ENCODE peak calls at places on chromosomes 7 and 10, in seven cellular contexts. K is GM23248; B is fibroblast of lung; X is CD4-positive, alpha-beta memory T cell; H is IMR-90; Q is sigmoid colon; C is tibial artery. E is an unnamed sample.

GRCh38 chr7:129146237-129146979 is 1.9 kb downstream of the TSPAN33 start:
- DNase-seq in K (no peak), B (no peak), X (no peak), H (no peak), Q (no peak), C (no peak), E (no peak)

GRCh38 chr7:91436655-91437054 is 172.4 kb downstream of the FZD1 start:
- DNase-seq in K (no peak), B (no peak), X (no peak), H (no peak), Q (no peak), C (no peak), E (no peak)

GRCh38 chr7:110921478-110922210 is 169.3 kb upstream of the LRRN3 start:
- DNase-seq in K (peak; percentile 39), B (peak; percentile 37), X (no peak), H (peak; percentile 22), Q (no peak), C (no peak), E (no peak)

GRCh38 chr10:43202657-43203490 is 64.0 kb downstream of the RASGEF1A start:
- DNase-seq in K (peak; percentile 41), B (no peak), X (peak; percentile 21), H (no peak), Q (no peak), C (peak; percentile 60), E (peak; percentile 61)

GRCh38 chr7:92904292-92905131 is 68.1 kb upstream of the CDK6 start:
- DNase-seq in K (peak; percentile 95), B (peak; percentile 99), X (peak; percentile 63), H (peak; percentile 97), Q (no peak), C (no peak), E (no peak)

GRCh38 chr7:10940748-10941358 is 32.8 kb upstream of the PHF14 start:
- DNase-seq in K (no peak), B (no peak), X (peak; percentile 41), H (no peak), Q (no peak), C (no peak), E (no peak)

GRCh38 chr10:78491812-78492211 is 458.1 kb downstream of the RPS24 start:
- DNase-seq in K (peak; percentile 65), B (peak; percentile 45), X (no peak), H (peak; percentile 18), Q (no peak), C (no peak), E (no peak)

GRCh38 chr10:5945561-5946418 is 31.6 kb downstream of the IL15RA start:
- DNase-seq in K (peak; percentile 88), B (peak; percentile 98), X (no peak), H (peak; percentile 97), Q (peak; percentile 85), C (peak; percentile 84), E (peak; percentile 87)

GRCh38 chr7:95139922-95140321 is 184.4 kb downstream of the PON1 start:
- DNase-seq in K (no peak), B (no peak), X (no peak), H (no peak), Q (no peak), C (no peak), E (no peak)

GRCh38 chr10:31460242-31460641 is 141.2 kb downstream of the ZEB1 start:
- DNase-seq in K (no peak), B (peak; percentile 15), X (no peak), H (no peak), Q (no peak), C (no peak), E (no peak)

GRCh38 chr10:28587270-28587969 is 54.5 kb downstream of the WAC start:
- DNase-seq in K (peak; percentile 53), B (peak; percentile 17), X (no peak), H (peak; percentile 58), Q (no peak), C (no peak), E (no peak)

GRCh38 chr10:70357447-70358035 is 24.9 kb downstream of the LRRC20 start:
- DNase-seq in K (peak; percentile 53), B (peak; percentile 16), X (no peak), H (peak; percentile 77), Q (no peak), C (no peak), E (peak; percentile 39)

GRCh38 chr10:70352401-70353097 is 29.9 kb downstream of the LRRC20 start:
- DNase-seq in K (no peak), B (no peak), X (no peak), H (peak; percentile 49), Q (peak; percentile 17), C (no peak), E (no peak)

GRCh38 chr10:70355234-70356021 is 27.0 kb downstream of the LRRC20 start:
- DNase-seq in K (no peak), B (no peak), X (no peak), H (no peak), Q (no peak), C (no peak), E (no peak)

GRCh38 chr10:70354566-70355233 is 27.7 kb downstream of the LRRC20 start:
- DNase-seq in K (no peak), B (no peak), X (no peak), H (no peak), Q (peak; percentile 26), C (no peak), E (peak; percentile 17)

DNA sequence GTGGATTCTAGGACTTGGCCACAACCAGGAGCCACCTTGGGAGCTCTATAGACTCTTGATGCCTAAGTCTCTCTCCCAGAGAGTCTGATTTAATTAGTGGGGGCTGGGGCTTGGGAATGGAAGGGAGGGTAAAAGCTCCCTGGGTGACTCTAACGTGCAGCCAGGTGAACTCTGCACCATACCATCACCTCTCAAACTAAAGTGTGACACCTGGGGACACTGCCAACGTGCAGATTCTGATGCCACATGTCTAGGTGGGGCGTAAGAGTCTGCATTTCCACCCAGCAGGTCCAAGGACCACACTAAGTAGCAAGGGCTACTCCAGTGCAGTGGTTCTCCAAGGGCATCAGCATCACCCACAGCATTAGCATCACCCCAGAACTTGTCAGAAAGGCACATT is 28.3 kb downstream of the LRRC20 start:
- DNase-seq in K (no peak), B (no peak), X (no peak), H (no peak), Q (peak; percentile 27), C (no peak), E (no peak)
- H3K9me3 ChIP-seq in K (no peaks in the 10 kb centered on the region), B (no peaks in the 10 kb centered on the region), X (no peaks in the 10 kb centered on the region), H (no peaks in the 10 kb centered on the region), Q (no peaks in the 10 kb centered on the region), C (no peaks in the 10 kb centered on the region), E (no peaks in the 10 kb centered on the region)

DNA sequence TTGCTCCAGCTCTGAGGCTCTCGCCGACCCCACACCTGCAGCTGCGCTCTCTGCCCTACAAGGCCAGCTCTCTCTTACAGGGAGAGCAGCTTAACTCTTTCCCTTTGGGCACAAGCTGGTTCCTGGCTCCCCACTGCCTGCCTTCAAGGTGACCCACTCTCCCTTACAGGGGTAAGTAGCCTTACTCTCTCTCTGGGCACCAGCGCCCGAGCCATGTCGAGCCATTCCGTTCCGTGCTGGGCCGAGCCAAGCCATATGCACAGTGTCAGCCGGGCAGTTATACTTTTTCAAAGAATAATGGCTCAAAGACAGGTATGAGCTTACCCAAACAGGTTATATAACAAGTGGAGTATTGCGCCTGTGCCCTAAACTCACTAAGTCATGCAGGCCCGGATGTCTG is 44.6 kb downstream of the VIM start:
- DNase-seq in K (no peak), B (no peak), X (no peak), H (no peak), Q (no peak), C (no peak), E (no peak)
- H3K4me1 ChIP-seq in K (no peaks in the 10 kb centered on the region), B (no peaks in the 10 kb centered on the region), X (no peaks in the 10 kb centered on the region), H (no peaks in the 10 kb centered on the region), Q (no peaks in the 10 kb centered on the region), C (no peaks in the 10 kb centered on the region), E (no peaks in the 10 kb centered on the region)

DNA sequence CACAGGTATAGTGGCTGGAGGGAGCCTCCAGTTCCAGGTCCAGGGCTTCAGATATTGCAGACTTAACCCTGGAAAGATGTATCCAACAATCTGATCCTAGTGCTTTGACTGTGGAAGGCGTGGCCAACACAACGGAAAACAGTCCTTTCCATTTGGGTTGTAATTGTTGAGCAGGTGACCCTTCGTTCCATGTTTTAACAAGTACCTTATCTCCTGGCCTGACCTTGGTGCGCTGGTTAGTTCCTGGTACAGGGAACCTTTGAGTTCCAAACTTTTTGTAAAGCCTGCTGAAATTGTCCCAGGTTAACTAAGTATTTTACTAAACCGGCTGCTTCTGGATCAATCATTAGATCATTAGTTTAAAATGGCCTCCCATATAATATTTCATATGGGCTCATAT is 23.9 kb upstream of the GIMAP6 start:
- DNase-seq in K (no peak), B (no peak), X (no peak), H (no peak), Q (no peak), C (no peak), E (no peak)
- H3K27me3 ChIP-seq in K (no peaks in the 10 kb centered on the region), B (no peaks in the 10 kb centered on the region), X (no peaks in the 10 kb centered on the region), H (no peaks in the 10 kb centered on the region), Q (no peaks in the 10 kb centered on the region), C (no peaks in the 10 kb centered on the region), E (no peaks in the 10 kb centered on the region)

GRCh38 chr10:75910032-75910431 is 478.6 kb downstream of the LRMDA start:
- DNase-seq in K (peak; percentile 65), B (peak; percentile 21), X (no peak), H (peak; percentile 24), Q (no peak), C (no peak), E (no peak)

GRCh38 chr10:75911426-75911825 is 480.0 kb downstream of the LRMDA start:
- DNase-seq in K (peak; percentile 4), B (peak; percentile 32), X (no peak), H (no peak), Q (no peak), C (no peak), E (no peak)
- H3K9me3 ChIP-seq in K (no peaks in the 10 kb centered on the region), B (no peaks in the 10 kb centered on the region), X (no peaks in the 10 kb centered on the region), H (no peaks in the 10 kb centered on the region), Q (no peaks in the 10 kb centered on the region), C (no peaks in the 10 kb centered on the region), E (peaks cover 1% of the 10 kb centered on the region)

GRCh38 chr7:123125231-123125630 is 74.5 kb downstream of the SLC13A1 start:
- DNase-seq in K (no peak), B (no peak), X (no peak), H (no peak), Q (no peak), C (no peak), E (no peak)
- H3K4me1 ChIP-seq in K (no peaks in the 10 kb centered on the region), B (no peaks in the 10 kb centered on the region), X (no peaks in the 10 kb centered on the region), H (no peaks in the 10 kb centered on the region), Q (no peaks in the 10 kb centered on the region), C (no peaks in the 10 kb centered on the region), E (no peaks in the 10 kb centered on the region)

GRCh38 chr7:23475579-23475844 is 5.2 kb upstream of the IGF2BP3 start:
- DNase-seq in K (no peak), B (no peak), X (no peak), H (no peak), Q (no peak), C (no peak), E (no peak)
- H3K27me3 ChIP-seq in K (peaks cover 48% of the 10 kb centered on the region), B (peaks cover 34% of the 10 kb centered on the region), X (peaks cover 73% of the 10 kb centered on the region), H (no peaks in the 10 kb centered on the region), Q (peaks cover 96% of the 10 kb centered on the region), C (peaks cover 95% of the 10 kb centered on the region), E (no peaks in the 10 kb centered on the region)

E was measured in aorta.